ENCODE peak calls at places on chromosomes 7 and 10, in five cellular contexts. One of them, this sample, is unnamed.

GRCh38 chr10:119301397-119301796 is 94.0 kb downstream of the GRK5 start:
- DNase-seq in AG04450: no peak
- DNase-seq in heart left ventricle: no peak
- DNase-seq in heart right ventricle: no peak
- DNase-seq in sigmoid colon: no peak
- DNase-seq in this sample: no peak

GRCh38 chr10:127928021-127928806 is 21.3 kb downstream of the PTPRE start:
- DNase-seq in AG04450: no peak
- DNase-seq in heart left ventricle: no peak
- DNase-seq in heart right ventricle: no peak
- DNase-seq in sigmoid colon: peak; percentile 25
- DNase-seq in this sample: no peak

GRCh38 chr7:55046582-55047347 is 27.9 kb downstream of the EGFR start:
- DNase-seq in AG04450: no peak
- DNase-seq in heart left ventricle: no peak
- DNase-seq in heart right ventricle: no peak
- DNase-seq in sigmoid colon: no peak
- DNase-seq in this sample: no peak

GRCh38 chr10:19713800-19714525 is 102.3 kb upstream of the PLXDC2 start:
- DNase-seq in AG04450: no peak
- DNase-seq in heart left ventricle: peak; percentile 8
- DNase-seq in heart right ventricle: no peak
- DNase-seq in sigmoid colon: no peak
- DNase-seq in this sample: no peak

GRCh38 chr10:118729641-118730258 is 25.0 kb downstream of the CACUL1 start:
- DNase-seq in AG04450: no peak
- DNase-seq in heart left ventricle: no peak
- DNase-seq in heart right ventricle: no peak
- DNase-seq in sigmoid colon: no peak
- DNase-seq in this sample: no peak

GRCh38 chr7:87107949-87108757 is 44.1 kb upstream of the DMTF1 start:
- DNase-seq in AG04450: no peak
- DNase-seq in heart left ventricle: no peak
- DNase-seq in heart right ventricle: no peak
- DNase-seq in sigmoid colon: no peak
- DNase-seq in this sample: no peak

GRCh38 chr10:78931333-78932083 is 137.3 kb upstream of the ZMIZ1 start:
- DNase-seq in AG04450: peak; percentile 63
- DNase-seq in heart left ventricle: peak; percentile 52
- DNase-seq in heart right ventricle: peak; percentile 43
- DNase-seq in sigmoid colon: peak; percentile 86
- DNase-seq in this sample: no peak

GRCh38 chr7:93245525-93246432 is 13.6 kb downstream of the VPS50 start:
- DNase-seq in AG04450: peak; percentile 10
- DNase-seq in heart left ventricle: no peak
- DNase-seq in heart right ventricle: no peak
- DNase-seq in sigmoid colon: no peak
- DNase-seq in this sample: no peak

GRCh38 chr7:51016546-51016945 is 233.8 kb upstream of the GRB10 start:
- DNase-seq in AG04450: no peak
- DNase-seq in heart left ventricle: no peak
- DNase-seq in heart right ventricle: no peak
- DNase-seq in sigmoid colon: no peak
- DNase-seq in this sample: no peak

GRCh38 chr7:158024351-158024715 is 563.3 kb downstream of the PTPRN2 start:
- DNase-seq in AG04450: no peak
- DNase-seq in heart left ventricle: no peak
- DNase-seq in heart right ventricle: no peak
- DNase-seq in sigmoid colon: peak; percentile 55
- DNase-seq in this sample: no peak

GRCh38 chr7:29275493-29275892 is 80.9 kb downstream of the CHN2 start:
- DNase-seq in AG04450: no peak
- DNase-seq in heart left ventricle: no peak
- DNase-seq in heart right ventricle: no peak
- DNase-seq in sigmoid colon: no peak
- DNase-seq in this sample: no peak

GRCh38 chr7:105269397-105269796 is 119.3 kb downstream of the SRPK2 start:
- DNase-seq in AG04450: no peak
- DNase-seq in heart left ventricle: no peak
- DNase-seq in heart right ventricle: no peak
- DNase-seq in sigmoid colon: no peak
- DNase-seq in this sample: no peak

GRCh38 chr10:8438603-8439002 is 384.1 kb downstream of the GATA3 start:
- DNase-seq in AG04450: no peak
- DNase-seq in heart left ventricle: no peak
- DNase-seq in heart right ventricle: no peak
- DNase-seq in sigmoid colon: no peak
- DNase-seq in this sample: no peak

GRCh38 chr10:61835069-61835908 is 66.2 kb upstream of the ARID5B start:
- DNase-seq in AG04450: peak; percentile 38
- DNase-seq in heart left ventricle: no peak
- DNase-seq in heart right ventricle: no peak
- DNase-seq in sigmoid colon: no peak
- DNase-seq in this sample: peak; percentile 27

GRCh38 chr10:15433850-15434537 is 62.9 kb upstream of the FAM171A1 start:
- DNase-seq in AG04450: peak; percentile 36
- DNase-seq in heart left ventricle: peak; percentile 33
- DNase-seq in heart right ventricle: no peak
- DNase-seq in sigmoid colon: no peak
- DNase-seq in this sample: no peak

GRCh38 chr10:110681023-110681681 is 37.0 kb downstream of the RBM20 start:
- DNase-seq in AG04450: no peak
- DNase-seq in heart left ventricle: peak; percentile 65
- DNase-seq in heart right ventricle: peak; percentile 23
- DNase-seq in sigmoid colon: no peak
- DNase-seq in this sample: no peak

GRCh38 chr7:15889501-15889900 is 203.0 kb upstream of the MEOX2 start:
- DNase-seq in AG04450: no peak
- DNase-seq in heart left ventricle: peak; percentile 19
- DNase-seq in heart right ventricle: no peak
- DNase-seq in sigmoid colon: no peak
- DNase-seq in this sample: no peak

GRCh38 chr7:18495412-18496335 is at the start of gene HDAC9:
- DNase-seq in AG04450: no peak
- DNase-seq in heart left ventricle: peak; percentile 73
- DNase-seq in heart right ventricle: peak; percentile 17
- DNase-seq in sigmoid colon: no peak
- DNase-seq in this sample: no peak

GRCh38 chr7:69123003-69123402 is 475.3 kb upstream of the AUTS2 start:
- DNase-seq in AG04450: no peak
- DNase-seq in heart left ventricle: no peak
- DNase-seq in heart right ventricle: no peak
- DNase-seq in sigmoid colon: no peak
- DNase-seq in this sample: no peak

GRCh38 chr7:32670105-32670504 is 174.8 kb downstream of the AVL9 start:
- DNase-seq in AG04450: no peak
- DNase-seq in heart left ventricle: no peak
- DNase-seq in heart right ventricle: no peak
- DNase-seq in sigmoid colon: no peak
- DNase-seq in this sample: peak; percentile 10

GRCh38 chr7:24609059-24609458 is 35.8 kb downstream of the PALS2 start:
- DNase-seq in AG04450: no peak
- DNase-seq in heart left ventricle: no peak
- DNase-seq in heart right ventricle: no peak
- DNase-seq in sigmoid colon: no peak
- DNase-seq in this sample: peak; percentile 8

GRCh38 chr10:106771132-106771531 is 393.4 kb downstream of the SORCS1 start:
- DNase-seq in AG04450: no peak
- DNase-seq in heart left ventricle: no peak
- DNase-seq in heart right ventricle: no peak
- DNase-seq in sigmoid colon: no peak
- DNase-seq in this sample: no peak

GRCh38 chr10:123522702-123523312 is 143.3 kb upstream of the GPR26 start:
- DNase-seq in AG04450: no peak
- DNase-seq in heart left ventricle: no peak
- DNase-seq in heart right ventricle: no peak
- DNase-seq in sigmoid colon: no peak
- DNase-seq in this sample: no peak

GRCh38 chr7:102403563-102403962 is 7.4 kb downstream of the PRKRIP1 start:
- DNase-seq in AG04450: no peak
- DNase-seq in heart left ventricle: no peak
- DNase-seq in heart right ventricle: no peak
- DNase-seq in sigmoid colon: no peak
- DNase-seq in this sample: no peak

GRCh38 chr7:98105942-98106544 is 619 bp upstream of the LMTK2 start:
- DNase-seq in AG04450: no peak
- DNase-seq in heart left ventricle: no peak
- DNase-seq in heart right ventricle: no peak
- DNase-seq in sigmoid colon: peak; percentile 54
- DNase-seq in this sample: peak; percentile 87

GRCh38 chr10:28676297-28676967 is 889 bp upstream of the BAMBI start:
- DNase-seq in AG04450: no peak
- DNase-seq in heart left ventricle: no peak
- DNase-seq in heart right ventricle: peak; percentile 28
- DNase-seq in sigmoid colon: peak; percentile 73
- DNase-seq in this sample: no peak

GRCh38 chr7:151367304-151367703 is 25.7 kb downstream of the NUB1 start:
- DNase-seq in AG04450: peak; percentile 36
- DNase-seq in heart left ventricle: no peak
- DNase-seq in heart right ventricle: no peak
- DNase-seq in sigmoid colon: no peak
- DNase-seq in this sample: no peak

GRCh38 chr10:69180525-69181204 is 631 bp downstream of the SUPV3L1 start:
- DNase-seq in AG04450: no peak
- DNase-seq in heart left ventricle: no peak
- DNase-seq in heart right ventricle: no peak
- DNase-seq in sigmoid colon: no peak
- DNase-seq in this sample: no peak

GRCh38 chr7:44150466-44150832 is 9.3 kb upstream of the MYL7 start:
- DNase-seq in AG04450: no peak
- DNase-seq in heart left ventricle: no peak
- DNase-seq in heart right ventricle: no peak
- DNase-seq in sigmoid colon: no peak
- DNase-seq in this sample: no peak

DNA sequence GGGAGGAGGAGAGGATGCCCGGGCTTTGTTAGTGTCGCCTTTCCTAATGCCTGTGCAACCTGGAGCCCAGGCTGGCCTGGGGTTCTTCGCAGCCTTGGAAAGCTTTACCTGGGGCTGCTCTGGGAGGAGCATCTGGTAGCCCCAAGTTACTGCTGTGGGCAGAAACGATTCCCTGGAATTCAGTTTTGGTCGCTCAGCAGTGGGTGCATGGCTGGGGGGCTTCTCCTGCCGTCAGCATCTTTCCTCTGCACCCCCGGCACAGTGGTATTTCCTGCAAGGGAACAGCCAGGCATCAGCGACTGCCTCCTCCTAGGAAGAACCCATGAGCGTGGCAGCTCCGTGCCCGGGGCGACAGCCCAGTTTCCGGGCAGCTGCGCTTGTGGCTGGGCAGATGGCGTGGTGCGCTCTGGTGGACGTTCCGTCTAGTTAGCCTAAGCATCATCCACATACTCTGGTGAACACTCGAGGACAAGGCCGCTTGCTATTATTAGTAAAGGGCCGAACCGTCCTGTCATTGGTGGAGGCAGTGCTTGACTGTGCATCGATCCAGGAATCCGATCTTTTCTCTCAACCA is 107.0 kb upstream of the BTBD16 start:
- DNase-seq in AG04450: no peak
- DNase-seq in heart left ventricle: no peak
- DNase-seq in heart right ventricle: no peak
- DNase-seq in sigmoid colon: no peak
- DNase-seq in this sample: no peak
- H3K27ac ChIP-seq in AG04450: no peak overlapping the region
- H3K27ac ChIP-seq in heart left ventricle: no peak overlapping the region
- H3K27ac ChIP-seq in heart right ventricle: no peak overlapping the region
- H3K27ac ChIP-seq in sigmoid colon: peak overlapping the region; percentile 62
- H3K27ac ChIP-seq in this sample: no peak overlapping the region

GRCh38 chr7:2313450-2314208 is 612 bp downstream of the SNX8 start:
- DNase-seq in AG04450: no peak
- DNase-seq in heart left ventricle: no peak
- DNase-seq in heart right ventricle: no peak
- DNase-seq in sigmoid colon: peak; percentile 76
- DNase-seq in this sample: no peak

GRCh38 chr7:2306688-2307087 is 7.6 kb downstream of the SNX8 start:
- DNase-seq in AG04450: no peak
- DNase-seq in heart left ventricle: no peak
- DNase-seq in heart right ventricle: no peak
- DNase-seq in sigmoid colon: no peak
- DNase-seq in this sample: no peak

GRCh38 chr7:2312272-2312929 is 1.8 kb downstream of the SNX8 start:
- DNase-seq in AG04450: no peak
- DNase-seq in heart left ventricle: no peak
- DNase-seq in heart right ventricle: no peak
- DNase-seq in sigmoid colon: no peak
- DNase-seq in this sample: no peak

GRCh38 chr7:2307690-2308107 is 6.5 kb downstream of the SNX8 start:
- DNase-seq in AG04450: no peak
- DNase-seq in heart left ventricle: no peak
- DNase-seq in heart right ventricle: no peak
- DNase-seq in sigmoid colon: no peak
- DNase-seq in this sample: no peak

GRCh38 chr7:2309889-2310331 is 4.3 kb downstream of the SNX8 start:
- DNase-seq in AG04450: peak; percentile 50
- DNase-seq in heart left ventricle: no peak
- DNase-seq in heart right ventricle: no peak
- DNase-seq in sigmoid colon: no peak
- DNase-seq in this sample: no peak
- H3K27ac ChIP-seq in AG04450: peak overlapping the region; percentile 65
- H3K27ac ChIP-seq in heart left ventricle: no peak overlapping the region
- H3K27ac ChIP-seq in heart right ventricle: no peak overlapping the region
- H3K27ac ChIP-seq in sigmoid colon: no peak overlapping the region
- H3K27ac ChIP-seq in this sample: no peak overlapping the region

GRCh38 chr10:3464760-3465405 is 292.3 kb upstream of the PITRM1 start:
- DNase-seq in AG04450: no peak
- DNase-seq in heart left ventricle: no peak
- DNase-seq in heart right ventricle: no peak
- DNase-seq in sigmoid colon: no peak
- DNase-seq in this sample: no peak

GRCh38 chr10:3468919-3469638 is 296.5 kb upstream of the PITRM1 start:
- DNase-seq in AG04450: peak; percentile 94
- DNase-seq in heart left ventricle: peak; percentile 62
- DNase-seq in heart right ventricle: peak; percentile 51
- DNase-seq in sigmoid colon: peak; percentile 77
- DNase-seq in this sample: peak; percentile 92

GRCh38 chr10:3465406-3465891 is 292.9 kb upstream of the PITRM1 start:
- DNase-seq in AG04450: no peak
- DNase-seq in heart left ventricle: no peak
- DNase-seq in heart right ventricle: no peak
- DNase-seq in sigmoid colon: no peak
- DNase-seq in this sample: peak; percentile 81

GRCh38 chr10:3469639-3470020 is 297.0 kb upstream of the PITRM1 start:
- DNase-seq in AG04450: no peak
- DNase-seq in heart left ventricle: no peak
- DNase-seq in heart right ventricle: no peak
- DNase-seq in sigmoid colon: no peak
- DNase-seq in this sample: no peak

GRCh38 chr10:3467052-3467906 is 294.7 kb upstream of the PITRM1 start:
- DNase-seq in AG04450: peak; percentile 91
- DNase-seq in heart left ventricle: peak; percentile 85
- DNase-seq in heart right ventricle: peak; percentile 81
- DNase-seq in sigmoid colon: peak; percentile 88
- DNase-seq in this sample: peak; percentile 98
- H3K27ac ChIP-seq in AG04450: peak overlapping the region; percentile 98
- H3K27ac ChIP-seq in heart left ventricle: peak overlapping the region; percentile 84
- H3K27ac ChIP-seq in heart right ventricle: peak overlapping the region; percentile 85
- H3K27ac ChIP-seq in sigmoid colon: peak overlapping the region; percentile 91
- H3K27ac ChIP-seq in this sample: peak overlapping the region; percentile 98

GRCh38 chr7:137956183-137956582 is 45.7 kb downstream of the CREB3L2 start:
- DNase-seq in AG04450: no peak
- DNase-seq in heart left ventricle: no peak
- DNase-seq in heart right ventricle: no peak
- DNase-seq in sigmoid colon: no peak
- DNase-seq in this sample: no peak
- H3K27ac ChIP-seq in AG04450: no peak overlapping the region
- H3K27ac ChIP-seq in heart left ventricle: no peak overlapping the region
- H3K27ac ChIP-seq in heart right ventricle: no peak overlapping the region
- H3K27ac ChIP-seq in sigmoid colon: peak overlapping the region; percentile 84
- H3K27ac ChIP-seq in this sample: no peak overlapping the region

GRCh38 chr7:106424476-106425016 is 139.8 kb upstream of the NAMPT start:
- DNase-seq in AG04450: no peak
- DNase-seq in heart left ventricle: no peak
- DNase-seq in heart right ventricle: no peak
- DNase-seq in sigmoid colon: no peak
- DNase-seq in this sample: peak; percentile 22
- H3K27ac ChIP-seq in AG04450: peak overlapping the region; percentile 85
- H3K27ac ChIP-seq in heart left ventricle: no peak overlapping the region
- H3K27ac ChIP-seq in heart right ventricle: peak overlapping the region; percentile 4
- H3K27ac ChIP-seq in sigmoid colon: peak overlapping the region; percentile 76
- H3K27ac ChIP-seq in this sample: peak overlapping the region; percentile 98